ENCODE peak calls at places on chromosomes 12 and 14, in five cellular contexts. Z is HFFc6, C is SK-N-SH, E is psoas muscle, J is lung. S is an unnamed sample.

GRCh38 chr14:22510527-22511110 is 78.4 kb downstream of the DAD1 start:
- DNase-seq in Z (peak; percentile 80), J (no peak), E (no peak), C (no peak), S (no peak)

GRCh38 chr12:94963649-94964048 is 39.8 kb downstream of the NDUFA12 start:
- DNase-seq in E (no peak), J (no peak), Z (no peak), C (no peak), S (no peak)

GRCh38 chr14:92850492-92850891 is 56.4 kb downstream of the GOLGA5 start:
- DNase-seq in E (no peak), J (no peak), Z (peak; percentile 55), C (no peak), S (no peak)

GRCh38 chr12:52895726-52896189 is 9.1 kb downstream of the KRT8 start:
- DNase-seq in C (no peak), Z (no peak), E (no peak), J (no peak), S (no peak)

GRCh38 chr12:44960423-44960822 is 84.3 kb upstream of the NELL2 start:
- DNase-seq in J (no peak), E (no peak), Z (no peak), C (no peak), S (no peak)

GRCh38 chr12:67651380-67651695 is 2.8 kb downstream of the DYRK2 start:
- DNase-seq in J (no peak), C (peak; percentile 53), Z (peak; percentile 50), E (no peak), S (no peak)

GRCh38 chr12:99157946-99158345 is 489.6 kb upstream of the GARIN6 start:
- DNase-seq in C (no peak), E (no peak), J (no peak), Z (no peak), S (no peak)

GRCh38 chr12:65501935-65502334 is 223.5 kb downstream of the MSRB3 start:
- DNase-seq in E (no peak), J (no peak), Z (no peak), C (no peak), S (no peak)

GRCh38 chr12:106417926-106418910 is 60.7 kb downstream of the POLR3B start:
- DNase-seq in E (no peak), C (no peak), J (no peak), Z (peak; percentile 62), S (no peak)

GRCh38 chr12:96236221-96236822 is 42.1 kb downstream of the ELK3 start:
- DNase-seq in J (no peak), E (peak; percentile 73), Z (no peak), C (no peak), S (no peak)

GRCh38 chr12:110928700-110929099 is 8.3 kb upstream of the MYL2 start:
- DNase-seq in E (peak; percentile 56), C (peak; percentile 40), J (no peak), Z (no peak), S (no peak)

GRCh38 chr12:82800185-82800584 is 113.5 kb downstream of the TMTC2 start:
- DNase-seq in J (no peak), Z (no peak), E (no peak), C (peak; percentile 74), S (no peak)

GRCh38 chr12:52037248-52037861 is 13.9 kb upstream of the NR4A1 start:
- DNase-seq in J (no peak), Z (no peak), E (peak; percentile 84), C (peak; percentile 78), S (no peak)

GRCh38 chr12:108214486-108214885 is 85.4 kb downstream of the WSCD2 start:
- DNase-seq in C (no peak), E (no peak), J (no peak), Z (peak; percentile 0), S (no peak)

GRCh38 chr12:33671676-33672075 is 232.1 kb upstream of the SYT10 start:
- DNase-seq in Z (no peak), C (no peak), E (no peak), J (no peak), S (no peak)

GRCh38 chr14:68552597-68552996 is 240.3 kb downstream of the ZFP36L1 start:
- DNase-seq in E (no peak), Z (no peak), C (no peak), J (no peak), S (no peak)

GRCh38 chr12:124545508-124546418 is 21.6 kb downstream of the NCOR2 start:
- DNase-seq in Z (no peak), E (no peak), C (no peak), J (no peak), S (peak; percentile 88)

GRCh38 chr12:29238822-29239291 is 89.8 kb downstream of the FAR2 start:
- DNase-seq in Z (no peak), J (no peak), E (no peak), C (no peak), S (no peak)

GRCh38 chr14:60946773-60947172 is 34.1 kb downstream of the TRMT5 start:
- DNase-seq in J (no peak), C (no peak), Z (no peak), E (no peak), S (no peak)

GRCh38 chr14:68392393-68393085 is 400.3 kb downstream of the ZFP36L1 start:
- DNase-seq in C (no peak), Z (no peak), E (peak; percentile 71), J (peak; percentile 55), S (no peak)

GRCh38 chr12:5072326-5072725 is 28.6 kb downstream of the KCNA5 start:
- DNase-seq in Z (no peak), J (no peak), E (no peak), C (no peak), S (no peak)

GRCh38 chr12:5076761-5077160 is 33.1 kb downstream of the KCNA5 start:
- DNase-seq in J (no peak), Z (no peak), E (no peak), C (no peak), S (no peak)

GRCh38 chr12:5073054-5073453 is 29.4 kb downstream of the KCNA5 start:
- DNase-seq in E (no peak), J (no peak), Z (no peak), C (no peak), S (no peak)

GRCh38 chr12:5071496-5071895 is 27.8 kb downstream of the KCNA5 start:
- DNase-seq in Z (no peak), E (no peak), J (no peak), C (no peak), S (no peak)

GRCh38 chr12:5073838-5074237 is 30.2 kb downstream of the KCNA5 start:
- DNase-seq in E (no peak), J (no peak), C (peak; percentile 22), Z (peak; percentile 28), S (no peak)
- TF ChIP-seq CTCF in E (no peak), J (no peak), C (peak; percentile 56), Z (peak; percentile 78), S (peak; percentile 36)

GRCh38 chr14:77761205-77761931 is 412 bp upstream of the SNW1 start:
- DNase-seq in C (peak; percentile 55), J (peak; percentile 31), E (peak; percentile 64), Z (peak; percentile 13), S (no peak)
- TF ChIP-seq CTCF in C (peak; percentile 39), J (no peak), E (no peak), Z (peak; percentile 64), S (peak; percentile 37)

GRCh38 chr12:75558262-75558661 is 46.9 kb upstream of the KRR1 start:
- DNase-seq in J (no peak), Z (no peak), E (no peak), C (no peak), S (no peak)

GRCh38 chr12:75556306-75556899 is 45.0 kb upstream of the KRR1 start:
- DNase-seq in E (no peak), Z (no peak), J (no peak), C (no peak), S (no peak)

GRCh38 chr12:75563351-75563750 is 51.9 kb upstream of the KRR1 start:
- DNase-seq in E (no peak), J (no peak), C (no peak), Z (no peak), S (no peak)

GRCh38 chr12:75561921-75562320 is 50.5 kb upstream of the KRR1 start:
- DNase-seq in E (no peak), Z (no peak), J (no peak), C (no peak), S (no peak)

DNA sequence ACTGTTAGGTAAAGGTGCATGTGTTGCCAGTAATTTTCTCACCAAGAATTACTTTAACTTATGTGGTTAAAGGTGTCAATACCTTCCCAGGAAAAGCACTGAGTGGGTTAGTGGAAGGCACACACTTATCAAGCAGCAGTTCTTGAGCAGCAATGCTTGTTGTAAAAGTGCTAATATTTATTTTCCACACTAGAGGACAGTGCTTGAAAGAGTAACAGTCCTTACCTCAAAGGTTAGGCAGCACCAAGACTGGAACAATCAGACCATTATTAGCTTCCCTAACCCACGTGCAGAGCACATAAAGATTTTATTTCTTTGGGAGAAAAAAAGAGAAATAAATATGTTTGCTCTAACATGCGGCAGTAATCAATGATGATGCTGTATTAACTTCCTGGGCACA is 48.8 kb upstream of the KRR1 start:
- DNase-seq in Z (peak; percentile 55), C (peak; percentile 7), E (no peak), J (no peak), S (no peak)
- TF ChIP-seq CTCF in Z (peak; percentile 68), C (peak; percentile 60), E (peak; percentile 22), J (peak; percentile 26), S (peak; percentile 23)

DNA sequence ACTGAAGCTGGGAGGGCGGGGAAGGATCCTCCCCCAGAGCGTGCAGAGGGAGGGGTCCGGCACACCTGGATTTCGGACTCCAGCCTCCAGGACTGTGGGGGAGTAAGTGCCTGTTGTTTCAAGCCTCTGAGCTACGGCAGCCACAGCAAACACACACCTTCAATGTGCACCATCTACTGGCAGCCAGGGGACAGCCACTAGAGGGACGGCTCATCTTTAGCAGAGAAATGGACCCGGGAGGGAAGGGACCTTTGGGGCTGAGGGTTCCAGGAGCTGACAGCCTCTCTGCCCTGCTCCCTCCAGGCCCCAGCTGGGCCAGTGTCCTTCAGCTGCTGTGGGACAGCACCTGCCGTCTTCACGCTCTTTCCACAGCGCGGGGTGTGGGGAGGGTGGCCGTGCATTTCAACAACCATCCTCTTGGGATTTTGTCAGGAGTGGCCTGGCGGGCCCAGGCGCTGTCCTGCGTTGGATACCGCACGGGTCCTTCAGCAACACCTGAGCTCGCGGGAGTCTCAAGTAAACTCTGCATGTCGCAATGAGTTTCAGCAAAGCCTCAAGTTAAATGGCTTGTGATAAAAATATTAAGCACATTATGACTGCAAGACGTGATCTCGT is 209.2 kb upstream of the C14orf180 start:
- DNase-seq in E (peak; percentile 37), Z (no peak), J (no peak), C (peak; percentile 80), S (no peak)
- TF ChIP-seq CTCF in E (peak; percentile 28), Z (no peak), J (no peak), C (no peak), S (peak; percentile 21)

DNA sequence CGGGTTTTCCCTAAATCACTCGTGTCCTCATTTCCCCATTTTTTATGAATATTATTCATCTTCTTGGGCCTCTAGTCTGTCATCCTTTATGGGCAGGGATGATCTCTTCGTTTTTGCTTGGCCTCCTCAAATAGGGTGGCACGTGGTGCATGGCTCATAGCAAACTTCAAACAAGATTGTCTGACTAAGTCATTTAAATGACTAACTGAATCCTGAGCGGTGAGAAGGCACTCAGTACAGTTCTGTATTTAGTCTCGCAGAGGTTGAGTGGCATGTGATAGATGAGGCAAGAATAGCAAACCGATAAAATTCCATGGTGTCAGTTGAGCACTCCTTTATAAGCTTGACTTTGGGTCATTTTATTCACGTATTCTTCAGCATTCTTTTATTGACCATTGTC is 5.7 kb upstream of the JDP2 start:
- DNase-seq in J (no peak), C (no peak), Z (peak; percentile 81), E (no peak), S (no peak)
- TF ChIP-seq CTCF in J (no peak), C (no peak), Z (no peak), E (no peak), S (no peak)

S was measured in GM06990.